ENCODE peak calls at places on chromosomes 4 and X, in ten cellular contexts. X is iPS-NIHi11; C is NCI-H1930; F is omental fat pad; Q is NAMALWA; J is A549; M is activated T-helper 1 cell treated with anti-CD3 and anti-CD28 coated beads, Interleukin-2, amount 50 U/mL, for 16 hours; O is T follicular helper cell; I is C1 segment of cervical spinal cord; R is astrocyte of the spinal cord. V is an unnamed sample.

GRCh38 chrX:15790766-15791380 is 589 bp downstream of the ZRSR2 start:
- DNase-seq in R (no peak), F (no peak), M (no peak), I (no peak), C (no peak), X (no peak), Q (no peak), J (peak), O (no peak), V (no peak)

GRCh38 chrX:340641-341423 is 22.2 kb upstream of the GTPBP6 start:
- DNase-seq in Q (no peak), M (no peak), R (no peak), I (no peak), F (no peak), J (no peak), C (no peak), O (no peak), X (no peak), V (no peak)

GRCh38 chr4:173516621-173517612 is 13.1 kb downstream of the HAND2 start:
- DNase-seq in I (no peak), X (peak), C (no peak), O (no peak), M (no peak), F (no peak), J (no peak), Q (no peak), R (no peak), V (no peak)

GRCh38 chr4:101265816-101266172 is 81.5 kb downstream of the PPP3CA start:
- DNase-seq in F (no peak), R (no peak), J (no peak), X (no peak), Q (no peak), I (no peak), M (no peak), C (no peak), O (no peak), V (no peak)

GRCh38 chr4:180330521-180330920 is 1912.7 kb upstream of the TENM3 start:
- DNase-seq in J (no peak), M (no peak), X (no peak), I (no peak), Q (no peak), R (no peak), O (no peak), C (no peak), F (no peak), V (no peak)

GRCh38 chrX:135087867-135088266 is 32.5 kb downstream of the ETDB start:
- DNase-seq in I (no peak), Q (no peak), J (no peak), X (no peak), R (no peak), F (no peak), M (no peak), C (no peak), O (no peak), V (no peak)

GRCh38 chrX:67545772-67546495 is 2.1 kb downstream of the AR start:
- DNase-seq in J (peak), X (no peak), O (no peak), I (no peak), M (no peak), F (no peak), R (peak), Q (no peak), C (no peak), V (no peak)

GRCh38 chr4:88967883-88968316 is 89.1 kb downstream of the FAM13A start:
- DNase-seq in J (peak), O (no peak), I (no peak), F (no peak), R (no peak), X (no peak), C (peak), M (no peak), Q (no peak), V (no peak)

GRCh38 chrX:153392642-153393321 is 8.4 kb downstream of the PNMA6E start:
- DNase-seq in I (no peak), X (no peak), C (no peak), J (no peak), Q (no peak), M (no peak), R (no peak), F (no peak), O (no peak), V (no peak)

GRCh38 chr4:124483043-124483906 is 229.3 kb downstream of the ANKRD50 start:
- DNase-seq in F (no peak), X (peak), M (no peak), C (no peak), I (no peak), O (no peak), Q (no peak), J (no peak), R (no peak), V (no peak)

GRCh38 chr4:7813674-7814073 is 126.0 kb downstream of the AFAP1 start:
- DNase-seq in O (no peak), Q (no peak), F (no peak), J (peak), X (no peak), I (no peak), R (peak), C (no peak), M (no peak), V (no peak)

GRCh38 chrX:41837270-41837944 is 85.9 kb downstream of the CASK start:
- DNase-seq in I (no peak), R (no peak), M (no peak), C (no peak), O (no peak), F (no peak), J (no peak), X (no peak), Q (no peak), V (no peak)

GRCh38 chrX:140712413-140713173 is 3.0 kb downstream of the LINC00632 start:
- DNase-seq in Q (no peak), X (peak), O (peak), C (no peak), J (peak), M (no peak), F (no peak), R (peak), I (peak), V (peak)

GRCh38 chrX:123425471-123425870 is 241.4 kb downstream of the GRIA3 start:
- DNase-seq in F (no peak), O (no peak), J (no peak), M (no peak), X (no peak), I (no peak), R (no peak), Q (no peak), C (no peak), V (no peak)

GRCh38 chr4:92111493-92111892 is 192.3 kb upstream of the GRID2 start:
- DNase-seq in X (no peak), I (no peak), M (no peak), R (no peak), C (no peak), O (no peak), J (no peak), Q (no peak), F (no peak), V (no peak)

GRCh38 chr4:36280555-36280954 is 861 bp upstream of the DTHD1 start:
- DNase-seq in F (no peak), X (peak), I (no peak), R (no peak), J (no peak), C (no peak), Q (no peak), O (no peak), M (no peak), V (no peak)

GRCh38 chr4:7309636-7310035 is 117.3 kb downstream of the SORCS2 start:
- DNase-seq in J (no peak), R (no peak), M (no peak), C (no peak), Q (no peak), I (no peak), X (no peak), F (no peak), O (no peak), V (no peak)

GRCh38 chrX:66012094-66012534 is 27.8 kb downstream of the VSIG4 start:
- DNase-seq in X (no peak), O (no peak), R (no peak), C (no peak), M (no peak), F (no peak), J (no peak), Q (no peak), I (no peak), V (peak)

GRCh38 chr4:118757761-118758213 is 72.6 kb downstream of the METTL14 start:
- DNase-seq in Q (no peak), C (no peak), M (no peak), R (peak), O (no peak), I (no peak), F (no peak), X (no peak), J (no peak), V (no peak)

GRCh38 chr4:148076964-148077363 is 345.1 kb downstream of the ARHGAP10 start:
- DNase-seq in O (no peak), J (no peak), X (no peak), C (no peak), F (no peak), Q (no peak), M (no peak), I (no peak), R (peak), V (no peak)

GRCh38 chr4:7017446-7018048 is 25.6 kb upstream of the TADA2B start:
- DNase-seq in M (no peak), J (no peak), Q (no peak), C (no peak), F (no peak), I (no peak), R (no peak), X (no peak), O (no peak), V (no peak)